ENCODE peak calls at places on chromosomes 4 and X, in five cellular contexts. L is B cell, O is A673, W is breast epithelium, Z is A549. N is an unnamed sample.

GRCh38 chr4:10077492-10078335 is 38.9 kb downstream of the WDR1 start:
- DNase-seq in L (no peak), O (no peak), W (peak), Z (no peak), N (peak)

GRCh38 chr4:174273960-174274359 is 9.5 kb downstream of the FBXO8 start:
- DNase-seq in L (no peak), O (no peak), W (no peak), Z (no peak), N (no peak)

GRCh38 chrX:34218063-34218462 is 85.9 kb upstream of the FAM47A start:
- DNase-seq in L (no peak), O (no peak), W (no peak), Z (no peak), N (no peak)

GRCh38 chr4:173288698-173289350 is 45.3 kb downstream of the HMGB2 start:
- DNase-seq in L (no peak), O (no peak), W (no peak), Z (no peak), N (no peak)

GRCh38 chrX:130086414-130087207 is 23.7 kb downstream of the ELF4 start:
- DNase-seq in L (peak), O (no peak), W (no peak), Z (no peak), N (no peak)

GRCh38 chr4:114900934-114901333 is 212.5 kb downstream of the NDST4 start:
- DNase-seq in L (no peak), O (no peak), W (no peak), Z (no peak), N (no peak)

GRCh38 chrX:75155830-75156525 is at the start of gene ABCB7:
- DNase-seq in L (peak), O (peak), W (no peak), Z (peak), N (no peak)

GRCh38 chr4:89254847-89255246 is 52.8 kb downstream of the GPRIN3 start:
- DNase-seq in L (no peak), O (peak), W (no peak), Z (peak), N (no peak)

GRCh38 chr4:120850048-120850599 is 72.4 kb downstream of the PRDM5 start:
- DNase-seq in L (no peak), O (no peak), W (no peak), Z (no peak), N (no peak)

GRCh38 chr4:5722328-5722727 is 11.3 kb downstream of the EVC start:
- DNase-seq in L (no peak), O (no peak), W (no peak), Z (peak), N (no peak)

GRCh38 chr4:73673286-73673685 is 53.0 kb upstream of the RASSF6 start:
- DNase-seq in L (no peak), O (no peak), W (no peak), Z (no peak), N (no peak)

GRCh38 chrX:12894074-12894691 is 12.2 kb upstream of the TLR8 start:
- DNase-seq in L (peak), O (peak), W (no peak), Z (peak), N (no peak)

GRCh38 chr4:100894339-100894870 is 376.6 kb upstream of the EMCN start:
- DNase-seq in L (no peak), O (no peak), W (no peak), Z (no peak), N (no peak)

GRCh38 chrX:68421651-68422050 is 11.6 kb downstream of the OPHN1 start:
- DNase-seq in L (no peak), O (no peak), W (no peak), Z (no peak), N (no peak)

GRCh38 chrX:14872355-14872754 is 514 bp downstream of the FANCB start:
- DNase-seq in L (no peak), O (no peak), W (no peak), Z (no peak), N (no peak)

N was measured in chondrocyte.